ENCODE peak calls at places on chromosomes 6 and 20, in four cellular contexts. A is sciatic nerve, F is activated T-helper 1 cell treated with Interleukin-2 at 50 U/mL for 16 hours, R is chondrocyte. D is an unnamed sample.

GRCh38 chr6:40170856-40171255 is 236.6 kb upstream of the MOCS1 start:
- DNase-seq in F (no peak), A (no peak), R (no peak), D (no peak)

GRCh38 chr20:46230811-46231282 is 77.5 kb downstream of the CDH22 start:
- DNase-seq in R (no peak), F (no peak), A (no peak), D (no peak)

GRCh38 chr20:44600301-44600700 is 17.9 kb downstream of the PKIG start:
- DNase-seq in A (no peak), R (no peak), F (no peak), D (no peak)

GRCh38 chr20:47620808-47621805 is 119.4 kb downstream of the NCOA3 start:
- DNase-seq in F (no peak), A (no peak), R (no peak), D (no peak)

GRCh38 chr6:137095651-137096238 is 51.0 kb upstream of the IL20RA start:
- DNase-seq in A (no peak), R (no peak), F (no peak), D (no peak)

GRCh38 chr20:5402903-5403531 is 86.3 kb upstream of the PROKR2 start:
- DNase-seq in F (no peak), A (no peak), R (no peak), D (peak)

GRCh38 chr6:14165091-14165490 is 47.5 kb downstream of the CD83 start:
- DNase-seq in A (no peak), R (no peak), F (no peak), D (no peak)

GRCh38 chr6:57267586-57268293 is 45.6 kb upstream of the RAB23 start:
- DNase-seq in R (no peak), A (no peak), F (no peak), D (no peak)

GRCh38 chr6:73695619-73696421 is at the start of gene CD109:
- DNase-seq in R (no peak), F (peak), A (peak), D (no peak)

GRCh38 chr20:45892049-45892816 is 1.1 kb downstream of the CTSA start:
- DNase-seq in R (no peak), F (no peak), A (no peak), D (no peak)

GRCh38 chr6:41120058-41120457 is 34.1 kb downstream of the TREML1 start:
- DNase-seq in R (no peak), F (no peak), A (no peak), D (no peak)

GRCh38 chr6:49634811-49635159 is 1.9 kb downstream of the RHAG start:
- DNase-seq in A (no peak), F (no peak), R (no peak), D (no peak)

GRCh38 chr20:36887779-36888133 is 11.8 kb downstream of the TLDC2 start:
- DNase-seq in F (no peak), A (no peak), R (peak), D (no peak)

GRCh38 chr6:36852481-36853147 is 13.4 kb upstream of the CPNE5 start:
- DNase-seq in A (no peak), F (no peak), R (no peak), D (no peak)

GRCh38 chr20:38840053-38840893 is 34.8 kb downstream of the PPP1R16B start:
- DNase-seq in R (no peak), A (no peak), F (no peak), D (no peak)

GRCh38 chr6:147774856-147775255 is 266.4 kb downstream of the SAMD5 start:
- DNase-seq in R (no peak), F (no peak), A (no peak), D (no peak)

GRCh38 chr20:21102691-21103311 is 3.4 kb downstream of the LINC00237 start:
- DNase-seq in A (no peak), R (no peak), F (no peak), D (peak)

GRCh38 chr20:50731930-50732690 is 730 bp downstream of the PARD6B start:
- DNase-seq in R (no peak), A (no peak), F (no peak), D (peak)

GRCh38 chr20:48238326-48238725 is 453.0 kb upstream of the SULF2 start:
- DNase-seq in F (no peak), R (no peak), A (peak), D (no peak)

GRCh38 chr20:1945660-1946059 is 48.2 kb downstream of the PDYN start:
- DNase-seq in R (no peak), F (no peak), A (no peak), D (no peak)

GRCh38 chr6:168032383-168032760 is 34.9 kb downstream of the KIF25 start:
- DNase-seq in A (no peak), F (no peak), R (no peak), D (peak)

GRCh38 chr6:107458687-107459282 is 579 bp downstream of the PDSS2 start:
- DNase-seq in A (peak), F (peak), R (no peak), D (no peak)

GRCh38 chr6:109526905-109527628 is 44.0 kb upstream of the ZBTB24 start:
- DNase-seq in A (no peak), R (no peak), F (no peak), D (no peak)

GRCh38 chr6:88262372-88262771 is 96.2 kb upstream of the CNR1 start:
- DNase-seq in R (no peak), A (no peak), F (no peak), D (no peak)

GRCh38 chr20:2108987-2109386 is 7.4 kb downstream of the STK35 start:
- DNase-seq in A (no peak), F (no peak), R (no peak), D (no peak)